ENCODE peak calls at places on chromosome 18, in five cellular contexts. E is heart left ventricle, W is fibroblast of lung, O is IMR-90, J is GM06990. K is an unnamed sample. For H3K36me3, the result is how much of the 10 kb centered on the place peaks cover.

GRCh38 chr18:703660-704018 is 8.8 kb downstream of the ENOSF1 start:
- DNase-seq in E (no peak), W (no peak), O (no peak), J (no peak), K (no peak)

GRCh38 chr18:59927246-59927825 is 27.5 kb downstream of the PMAIP1 start:
- DNase-seq in E (no peak), W (no peak), O (peak), J (peak), K (peak)

GRCh38 chr18:75251466-75251865 is 40.9 kb downstream of the TSHZ1 start:
- DNase-seq in E (no peak), W (no peak), O (no peak), J (no peak), K (no peak)

GRCh38 chr18:32771871-32772499 is 838 bp downstream of the KLHL14 start:
- DNase-seq in E (no peak), W (no peak), O (no peak), J (peak), K (peak)

GRCh38 chr18:30713299-30713698 is 329.2 kb downstream of the DSC3 start:
- DNase-seq in E (no peak), W (no peak), O (no peak), J (no peak), K (no peak)

GRCh38 chr18:51890762-51891161 is 449.2 kb upstream of the DCC start:
- DNase-seq in E (no peak), W (no peak), O (peak), J (no peak), K (peak)

GRCh38 chr18:75391275-75392115 is 36.0 kb downstream of the SMIM21 start:
- DNase-seq in E (no peak), W (no peak), O (no peak), J (no peak), K (no peak)

GRCh38 chr18:45684341-45685115 is 39.5 kb upstream of the SLC14A1 start:
- DNase-seq in E (no peak), W (peak), O (peak), J (no peak), K (peak)

GRCh38 chr18:21191596-21192307 is 50.3 kb upstream of the GREB1L start:
- DNase-seq in E (peak), W (peak), O (peak), J (no peak), K (peak)

DNA sequence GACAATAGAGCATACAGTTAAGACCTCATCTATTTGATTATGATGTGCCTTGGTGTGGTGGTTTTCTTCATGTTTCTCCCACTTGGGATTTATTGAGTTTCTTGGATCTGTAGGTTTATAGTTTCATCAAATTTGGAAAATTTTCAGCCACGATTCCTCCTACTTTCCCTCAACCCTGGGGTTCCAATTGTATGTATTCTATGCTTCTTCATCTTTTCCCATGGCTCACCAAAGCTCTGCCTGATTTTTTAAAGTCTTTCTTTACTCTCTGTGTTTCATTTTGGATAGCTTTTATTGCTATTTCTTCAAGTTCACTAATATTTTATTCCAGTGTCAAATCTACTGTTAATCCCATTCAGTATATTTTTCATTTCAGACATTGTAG is 132.7 kb downstream of the CTIF start:
- DNase-seq in E (no peak), W (no peak), O (no peak), J (no peak), K (no peak)
- H3K36me3 ChIP-seq in E (under half), W (under half), O (under half), J (under half), K (under half)

GRCh38 chr18:34720220-34720619 is 10.1 kb downstream of the DTNA start:
- DNase-seq in E (no peak), W (no peak), O (no peak), J (no peak), K (no peak)
- H3K36me3 ChIP-seq in E (under half), W (under half), O (under half), J (under half), K (under half)

GRCh38 chr18:9562584-9562983 is 51.8 kb downstream of the PPP4R1 start:
- DNase-seq in E (no peak), W (no peak), O (peak), J (no peak), K (no peak)
- H3K36me3 ChIP-seq in E (under half), W (under half), O (under half), J (under half), K (half or more)

DNA sequence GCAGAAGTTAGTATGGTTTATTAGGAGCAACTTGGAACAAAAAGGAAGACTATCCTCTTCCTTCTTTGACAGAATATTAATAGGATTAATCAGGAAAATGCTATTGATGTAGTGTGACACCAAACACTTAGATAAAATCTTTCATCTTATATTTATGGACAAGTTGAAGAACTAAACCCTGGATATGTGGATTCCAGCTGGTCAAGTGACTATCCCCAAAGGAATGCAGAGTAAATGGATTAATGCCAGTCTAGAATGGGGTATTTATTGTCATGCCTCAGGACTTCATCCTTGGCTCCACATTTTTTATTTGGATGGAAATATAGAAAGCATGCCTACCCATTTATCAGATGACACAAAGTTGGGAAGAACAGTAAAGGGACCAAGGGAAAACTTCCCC is 124.0 kb upstream of the TTC39C start:
- DNase-seq in E (no peak), W (peak), O (peak), J (no peak), K (peak)
- H3K36me3 ChIP-seq in E (under half), W (under half), O (under half), J (under half), K (under half)

GRCh38 chr18:42045346-42045745 is 90.3 kb downstream of the PIK3C3 start:
- DNase-seq in E (no peak), W (no peak), O (peak), J (no peak), K (peak)
- H3K36me3 ChIP-seq in E (under half), W (under half), O (under half), J (under half), K (half or more)

GRCh38 chr18:2926528-2926927 is 79.7 kb downstream of the EMILIN2 start:
- DNase-seq in E (no peak), W (no peak), O (no peak), J (no peak), K (no peak)
- H3K36me3 ChIP-seq in E (under half), W (under half), O (half or more), J (under half), K (under half)

DNA sequence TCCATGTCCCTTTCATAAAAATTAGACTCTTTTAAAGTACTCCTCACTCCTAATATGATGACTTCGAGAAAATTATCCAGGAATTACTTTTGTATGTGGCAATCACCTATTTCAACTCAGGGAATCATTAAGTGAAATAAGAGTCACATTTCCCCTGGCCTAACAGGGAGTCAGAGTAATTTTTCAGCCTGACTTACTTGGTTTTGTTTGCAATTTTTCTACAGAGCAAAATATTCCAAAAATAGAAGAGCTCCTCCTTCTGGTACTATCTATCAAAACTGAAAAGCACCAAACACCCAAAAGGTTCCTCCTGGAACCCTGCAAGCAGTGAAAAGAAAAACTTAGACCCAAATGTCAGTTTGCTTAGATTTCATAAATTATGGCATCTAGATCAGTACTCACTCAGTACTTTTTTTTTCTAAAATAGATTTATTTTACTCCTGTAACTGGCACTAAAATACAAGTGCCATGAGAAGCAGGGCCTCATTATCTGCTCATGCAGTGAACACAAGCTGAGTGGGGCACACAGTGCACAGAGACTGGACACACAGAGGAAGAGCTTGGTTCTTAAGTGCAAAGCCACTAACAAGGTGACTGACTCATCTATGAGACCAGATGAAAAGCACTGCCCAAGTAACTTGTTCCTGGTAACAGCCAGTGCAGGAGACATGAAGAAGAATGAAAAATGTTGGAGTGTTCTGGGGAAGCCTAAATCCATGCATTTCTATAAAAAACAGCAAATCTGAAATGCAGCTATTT is 28.7 kb downstream of the ACAA2 start:
- DNase-seq in E (no peak), W (peak), O (peak), J (no peak), K (peak)
- H3K36me3 ChIP-seq in E (under half), W (under half), O (under half), J (under half), K (under half)

GRCh38 chr18:37175727-37176126 is 346.8 kb downstream of the KIAA1328 start:
- DNase-seq in E (no peak), W (no peak), O (no peak), J (no peak), K (no peak)
- H3K36me3 ChIP-seq in E (under half), W (under half), O (under half), J (under half), K (under half)

GRCh38 chr18:62554083-62554815 is 31.4 kb downstream of the ZCCHC2 start:
- DNase-seq in E (no peak), W (no peak), O (no peak), J (no peak), K (no peak)
- H3K36me3 ChIP-seq in E (under half), W (under half), O (under half), J (under half), K (under half)

K was measured in GM23248.